ENCODE peak calls at places on chromosomes 3 and 15, in nine cellular contexts. G, B, L, R, P, F, E, S and I are unnamed samples.

GRCh38 chr3:197736010-197736490 is 654 bp downstream of the RUBCN start:
- DNase-seq in G (peak; percentile 29), B (peak; percentile 62), L (no peak), R (peak; percentile 45), P (peak; percentile 28), F (peak; percentile 18), E (peak; percentile 5), S (no peak), I (peak; percentile 63)

GRCh38 chr3:67605377-67605776 is 49.0 kb downstream of the SUCLG2 start:
- DNase-seq in G (no peak), B (no peak), L (no peak), R (no peak), P (no peak), F (no peak), E (no peak), S (peak; percentile 75), I (no peak)

GRCh38 chr3:50126287-50127211 is 28.6 kb upstream of the SEMA3F start:
- DNase-seq in G (peak; percentile 30), B (peak; percentile 61), L (peak; percentile 55), R (no peak), P (no peak), F (peak; percentile 92), E (no peak), S (peak; percentile 46), I (no peak)

GRCh38 chr3:17638351-17638750 is 104.1 kb downstream of the TBC1D5 start:
- DNase-seq in G (no peak), B (no peak), L (no peak), R (no peak), P (peak; percentile 17), F (no peak), E (no peak), S (peak; percentile 60), I (no peak)

GRCh38 chr3:13463618-13464400 is 16.3 kb upstream of the HDAC11 start:
- DNase-seq in G (no peak), B (no peak), L (no peak), R (no peak), P (no peak), F (no peak), E (no peak), S (no peak), I (no peak)

GRCh38 chr3:23657647-23658046 is 148.1 kb upstream of the UBE2E1 start:
- DNase-seq in G (no peak), B (no peak), L (no peak), R (no peak), P (no peak), F (no peak), E (no peak), S (no peak), I (no peak)

GRCh38 chr3:193875601-193876321 is 260.2 kb upstream of the HES1 start:
- DNase-seq in G (no peak), B (peak; percentile 27), L (no peak), R (no peak), P (no peak), F (no peak), E (no peak), S (no peak), I (no peak)

GRCh38 chr3:114121996-114122709 is 56.7 kb downstream of the DRD3 start:
- DNase-seq in G (no peak), B (no peak), L (no peak), R (no peak), P (no peak), F (no peak), E (no peak), S (peak; percentile 78), I (no peak)

GRCh38 chr3:41598804-41599481 is 363.0 kb downstream of the ULK4 start:
- DNase-seq in G (no peak), B (no peak), L (no peak), R (no peak), P (no peak), F (peak; percentile 12), E (no peak), S (peak; percentile 18), I (no peak)

GRCh38 chr3:66378256-66378655 is 122.6 kb downstream of the LRIG1 start:
- DNase-seq in G (peak; percentile 23), B (no peak), L (no peak), R (no peak), P (peak; percentile 7), F (no peak), E (peak; percentile 45), S (no peak), I (peak; percentile 42)

GRCh38 chr3:192915306-192915705 is 2.4 kb downstream of the MB21D2 start:
- DNase-seq in G (no peak), B (no peak), L (no peak), R (no peak), P (peak; percentile 25), F (peak; percentile 45), E (no peak), S (peak; percentile 55), I (peak; percentile 35)

GRCh38 chr15:78353093-78353492 is 12.9 kb downstream of the CRABP1 start:
- DNase-seq in G (peak; percentile 87), B (no peak), L (no peak), R (no peak), P (peak; percentile 29), F (no peak), E (no peak), S (peak; percentile 15), I (no peak)

GRCh38 chr3:191523099-191523498 is 62.1 kb downstream of the PYDC2 start:
- DNase-seq in G (no peak), B (no peak), L (no peak), R (no peak), P (no peak), F (no peak), E (no peak), S (no peak), I (no peak)

GRCh38 chr3:46664971-46665762 is 28.3 kb downstream of the ALS2CL start:
- DNase-seq in G (no peak), B (peak; percentile 31), L (no peak), R (no peak), P (no peak), F (no peak), E (no peak), S (no peak), I (no peak)

GRCh38 chr15:101255615-101256350 is 3.9 kb upstream of the CHSY1 start:
- DNase-seq in G (peak; percentile 67), B (no peak), L (no peak), R (no peak), P (no peak), F (peak; percentile 17), E (no peak), S (peak; percentile 87), I (no peak)

GRCh38 chr3:38143511-38143910 is 5.0 kb downstream of the MYD88 start:
- DNase-seq in G (no peak), B (no peak), L (no peak), R (no peak), P (no peak), F (no peak), E (no peak), S (no peak), I (no peak)

GRCh38 chr15:41438206-41438605 is 21.3 kb downstream of the RTF1 start:
- DNase-seq in G (peak; percentile 45), B (no peak), L (no peak), R (no peak), P (no peak), F (no peak), E (no peak), S (no peak), I (no peak)

GRCh38 chr3:43004282-43004681 is 25.2 kb downstream of the GASK1A start:
- DNase-seq in G (no peak), B (no peak), L (no peak), R (no peak), P (no peak), F (no peak), E (no peak), S (peak; percentile 87), I (no peak)

GRCh38 chr3:32870373-32871091 is 52.7 kb downstream of the TRIM71 start:
- DNase-seq in G (no peak), B (no peak), L (no peak), R (no peak), P (no peak), F (no peak), E (no peak), S (no peak), I (no peak)

GRCh38 chr3:32877598-32877997 is 59.8 kb downstream of the TRIM71 start:
- DNase-seq in G (no peak), B (no peak), L (no peak), R (no peak), P (no peak), F (no peak), E (no peak), S (no peak), I (no peak)

GRCh38 chr3:32876920-32877319 is 59.1 kb downstream of the TRIM71 start:
- DNase-seq in G (no peak), B (no peak), L (no peak), R (no peak), P (no peak), F (no peak), E (no peak), S (no peak), I (no peak)

GRCh38 chr3:32872487-32873382 is 54.9 kb downstream of the TRIM71 start:
- DNase-seq in G (no peak), B (peak; percentile 80), L (peak; percentile 85), R (no peak), P (no peak), F (no peak), E (no peak), S (peak; percentile 20), I (no peak)

GRCh38 chr3:32873491-32874130 is 55.8 kb downstream of the TRIM71 start:
- DNase-seq in G (no peak), B (peak; percentile 73), L (peak; percentile 42), R (no peak), P (peak; percentile 75), F (no peak), E (no peak), S (no peak), I (no peak)
- TF ChIP-seq CTCF in G (peak; percentile 30), B (no peak), L (no peak), R (no peak), P (peak; percentile 7), F (peak; percentile 12), E (no peak), S (no peak), I (no peak)

GRCh38 chr15:60672400-60672799 is 193.5 kb upstream of the ICE2 start:
- DNase-seq in G (no peak), B (no peak), L (no peak), R (no peak), P (peak; percentile 8), F (peak; percentile 46), E (no peak), S (no peak), I (no peak)
- TF ChIP-seq CTCF in G (no peak), B (no peak), L (no peak), R (no peak), P (no peak), F (peak; percentile 44), E (no peak), S (no peak), I (no peak)

DNA sequence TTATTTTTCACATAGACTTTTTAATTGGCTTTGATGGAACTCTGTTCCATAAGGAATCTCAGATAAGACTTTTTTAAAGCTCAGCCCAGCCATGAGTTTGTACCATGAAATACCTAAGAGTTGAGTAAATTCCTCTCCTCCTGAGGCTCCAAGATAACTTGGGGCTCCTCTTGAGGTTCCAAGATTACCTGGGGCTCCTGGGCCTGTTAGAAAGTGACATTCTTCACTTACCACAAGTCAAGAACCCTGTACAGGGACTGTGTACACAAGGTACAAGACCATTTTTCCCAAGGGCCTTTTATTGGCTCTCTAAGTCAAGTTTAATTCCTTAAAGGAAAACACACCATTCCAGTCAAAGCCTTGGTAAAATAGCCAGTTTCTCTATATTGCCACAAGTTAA is 111.3 kb upstream of the PRR20G start:
- DNase-seq in G (no peak), B (no peak), L (no peak), R (no peak), P (no peak), F (no peak), E (no peak), S (no peak), I (no peak)
- TF ChIP-seq CTCF in G (no peak), B (no peak), L (no peak), R (no peak), P (no peak), F (no peak), E (no peak), S (no peak), I (no peak)

GRCh38 chr15:87033056-87033455 is 953.4 kb downstream of the AGBL1 start:
- DNase-seq in G (no peak), B (no peak), L (no peak), R (no peak), P (peak; percentile 2), F (peak; percentile 35), E (no peak), S (no peak), I (no peak)
- TF ChIP-seq CTCF in G (no peak), B (no peak), L (no peak), R (no peak), P (no peak), F (peak; percentile 34), E (peak; percentile 53), S (no peak), I (no peak)